ENCODE peak calls at places on chromosomes 6 and 20, in ten cellular contexts. One of them, this sample, is unnamed.

GRCh38 chr20:63005862-63006564 is 751 bp downstream of the BHLHE23 start:
- DNase-seq in NCI-H460: no peak
- DNase-seq in GM04503: no peak
- DNase-seq in caudate nucleus: no peak
- DNase-seq in Calu3: no peak
- DNase-seq in HS-5: no peak
- DNase-seq in effector CD4-positive, alpha-beta T cell: no peak
- DNase-seq in RPMI8226: no peak
- DNase-seq in transverse colon: no peak
- DNase-seq in NCI-H2171: no peak
- DNase-seq in this sample: no peak

GRCh38 chr6:169520104-169520503 is 181.7 kb downstream of the WDR27 start:
- DNase-seq in NCI-H2171: no peak
- DNase-seq in Calu3: no peak
- DNase-seq in RPMI8226: no peak
- DNase-seq in HS-5: no peak
- DNase-seq in NCI-H460: no peak
- DNase-seq in effector CD4-positive, alpha-beta T cell: no peak
- DNase-seq in caudate nucleus: no peak
- DNase-seq in GM04503: no peak
- DNase-seq in transverse colon: no peak
- DNase-seq in this sample: peak; percentile 47

GRCh38 chr6:146361367-146361924 is 182.2 kb upstream of the RAB32 start:
- DNase-seq in GM04503: peak; percentile 11
- DNase-seq in caudate nucleus: no peak
- DNase-seq in HS-5: no peak
- DNase-seq in NCI-H460: no peak
- DNase-seq in RPMI8226: no peak
- DNase-seq in NCI-H2171: no peak
- DNase-seq in Calu3: no peak
- DNase-seq in effector CD4-positive, alpha-beta T cell: no peak
- DNase-seq in transverse colon: no peak
- DNase-seq in this sample: peak; percentile 50

GRCh38 chr6:28693033-28693750 is 167.5 kb downstream of the GPX5 start:
- DNase-seq in effector CD4-positive, alpha-beta T cell: no peak
- DNase-seq in caudate nucleus: no peak
- DNase-seq in GM04503: no peak
- DNase-seq in transverse colon: no peak
- DNase-seq in NCI-H2171: no peak
- DNase-seq in HS-5: no peak
- DNase-seq in NCI-H460: no peak
- DNase-seq in RPMI8226: no peak
- DNase-seq in Calu3: no peak
- DNase-seq in this sample: peak; percentile 29

GRCh38 chr6:6678185-6678671 is 89.7 kb downstream of the LY86 start:
- DNase-seq in HS-5: no peak
- DNase-seq in NCI-H2171: no peak
- DNase-seq in transverse colon: peak; percentile 70
- DNase-seq in GM04503: no peak
- DNase-seq in NCI-H460: peak; percentile 67
- DNase-seq in caudate nucleus: no peak
- DNase-seq in Calu3: peak; percentile 23
- DNase-seq in RPMI8226: no peak
- DNase-seq in effector CD4-positive, alpha-beta T cell: no peak
- DNase-seq in this sample: peak; percentile 82

GRCh38 chr6:168877821-168878282 is 375.8 kb downstream of the THBS2 start:
- DNase-seq in HS-5: no peak
- DNase-seq in transverse colon: peak; percentile 70
- DNase-seq in RPMI8226: peak; percentile 85
- DNase-seq in NCI-H2171: no peak
- DNase-seq in caudate nucleus: peak; percentile 11
- DNase-seq in Calu3: peak; percentile 76
- DNase-seq in NCI-H460: no peak
- DNase-seq in GM04503: no peak
- DNase-seq in effector CD4-positive, alpha-beta T cell: no peak
- DNase-seq in this sample: no peak

GRCh38 chr6:42555477-42556457 is 8.1 kb upstream of the UBR2 start:
- DNase-seq in NCI-H460: no peak
- DNase-seq in caudate nucleus: no peak
- DNase-seq in effector CD4-positive, alpha-beta T cell: no peak
- DNase-seq in GM04503: no peak
- DNase-seq in RPMI8226: peak; percentile 47
- DNase-seq in HS-5: no peak
- DNase-seq in transverse colon: peak; percentile 81
- DNase-seq in NCI-H2171: no peak
- DNase-seq in Calu3: no peak
- DNase-seq in this sample: peak; percentile 21

GRCh38 chr6:96015791-96016776 is at the start of gene FUT9:
- DNase-seq in Calu3: peak; percentile 40
- DNase-seq in NCI-H2171: peak; percentile 91
- DNase-seq in transverse colon: no peak
- DNase-seq in RPMI8226: no peak
- DNase-seq in NCI-H460: no peak
- DNase-seq in caudate nucleus: peak; percentile 91
- DNase-seq in HS-5: no peak
- DNase-seq in GM04503: no peak
- DNase-seq in effector CD4-positive, alpha-beta T cell: no peak
- DNase-seq in this sample: no peak

GRCh38 chr6:167093922-167094432 is 28.9 kb upstream of the CCR6 start:
- DNase-seq in NCI-H2171: no peak
- DNase-seq in transverse colon: peak; percentile 62
- DNase-seq in HS-5: no peak
- DNase-seq in caudate nucleus: no peak
- DNase-seq in NCI-H460: no peak
- DNase-seq in Calu3: no peak
- DNase-seq in effector CD4-positive, alpha-beta T cell: peak; percentile 56
- DNase-seq in RPMI8226: peak; percentile 66
- DNase-seq in GM04503: no peak
- DNase-seq in this sample: no peak

GRCh38 chr20:62898970-62899632 is 27.2 kb downstream of the DIDO1 start:
- DNase-seq in NCI-H460: no peak
- DNase-seq in caudate nucleus: no peak
- DNase-seq in RPMI8226: no peak
- DNase-seq in GM04503: no peak
- DNase-seq in HS-5: no peak
- DNase-seq in Calu3: no peak
- DNase-seq in NCI-H2171: peak; percentile 31
- DNase-seq in transverse colon: no peak
- DNase-seq in effector CD4-positive, alpha-beta T cell: no peak
- DNase-seq in this sample: no peak

GRCh38 chr6:30061766-30062458 is 847 bp downstream of the POLR1H start:
- DNase-seq in GM04503: no peak
- DNase-seq in transverse colon: peak; percentile 45
- DNase-seq in RPMI8226: peak; percentile 49
- DNase-seq in Calu3: peak; percentile 32
- DNase-seq in caudate nucleus: no peak
- DNase-seq in HS-5: no peak
- DNase-seq in effector CD4-positive, alpha-beta T cell: peak; percentile 22
- DNase-seq in NCI-H460: no peak
- DNase-seq in NCI-H2171: no peak
- DNase-seq in this sample: peak; percentile 17

GRCh38 chr20:54290636-54291035 is 82.7 kb downstream of the PFDN4 start:
- DNase-seq in NCI-H460: no peak
- DNase-seq in transverse colon: no peak
- DNase-seq in RPMI8226: no peak
- DNase-seq in caudate nucleus: no peak
- DNase-seq in NCI-H2171: no peak
- DNase-seq in HS-5: no peak
- DNase-seq in effector CD4-positive, alpha-beta T cell: no peak
- DNase-seq in GM04503: no peak
- DNase-seq in Calu3: no peak
- DNase-seq in this sample: no peak

GRCh38 chr6:3222506-3223038 is 4.9 kb downstream of the TUBB2B start:
- DNase-seq in NCI-H460: no peak
- DNase-seq in HS-5: no peak
- DNase-seq in NCI-H2171: no peak
- DNase-seq in effector CD4-positive, alpha-beta T cell: no peak
- DNase-seq in GM04503: no peak
- DNase-seq in Calu3: no peak
- DNase-seq in caudate nucleus: no peak
- DNase-seq in RPMI8226: peak; percentile 94
- DNase-seq in transverse colon: no peak
- DNase-seq in this sample: no peak

GRCh38 chr6:30781697-30782424 is 37.5 kb upstream of the IER3 start:
- DNase-seq in GM04503: peak; percentile 96
- DNase-seq in HS-5: peak; percentile 100
- DNase-seq in transverse colon: peak; percentile 96
- DNase-seq in NCI-H460: peak; percentile 96
- DNase-seq in caudate nucleus: peak; percentile 87
- DNase-seq in NCI-H2171: peak; percentile 87
- DNase-seq in effector CD4-positive, alpha-beta T cell: no peak
- DNase-seq in RPMI8226: peak; percentile 99
- DNase-seq in Calu3: peak; percentile 100
- DNase-seq in this sample: peak; percentile 100

GRCh38 chr20:53283597-53283996 is 310.0 kb downstream of the ZNF217 start:
- DNase-seq in effector CD4-positive, alpha-beta T cell: no peak
- DNase-seq in transverse colon: no peak
- DNase-seq in GM04503: no peak
- DNase-seq in NCI-H460: no peak
- DNase-seq in HS-5: no peak
- DNase-seq in NCI-H2171: no peak
- DNase-seq in caudate nucleus: no peak
- DNase-seq in Calu3: no peak
- DNase-seq in RPMI8226: no peak
- DNase-seq in this sample: no peak

GRCh38 chr6:122839477-122839876 is 50.4 kb downstream of the SMPDL3A start:
- DNase-seq in NCI-H2171: peak; percentile 47
- DNase-seq in effector CD4-positive, alpha-beta T cell: peak; percentile 20
- DNase-seq in NCI-H460: peak; percentile 52
- DNase-seq in transverse colon: peak; percentile 68
- DNase-seq in RPMI8226: peak; percentile 45
- DNase-seq in GM04503: peak; percentile 16
- DNase-seq in caudate nucleus: peak; percentile 23
- DNase-seq in HS-5: peak; percentile 41
- DNase-seq in Calu3: peak; percentile 73
- DNase-seq in this sample: peak; percentile 44

GRCh38 chr6:45420083-45420908 is 42.6 kb upstream of the SUPT3H start:
- DNase-seq in HS-5: no peak
- DNase-seq in transverse colon: peak; percentile 56
- DNase-seq in effector CD4-positive, alpha-beta T cell: peak; percentile 64
- DNase-seq in Calu3: no peak
- DNase-seq in NCI-H460: no peak
- DNase-seq in RPMI8226: peak; percentile 25
- DNase-seq in caudate nucleus: peak; percentile 8
- DNase-seq in GM04503: no peak
- DNase-seq in NCI-H2171: no peak
- DNase-seq in this sample: peak; percentile 86

GRCh38 chr6:80182291-80182690 is 75.8 kb downstream of the BCKDHB start:
- DNase-seq in Calu3: no peak
- DNase-seq in GM04503: no peak
- DNase-seq in HS-5: peak; percentile 35
- DNase-seq in caudate nucleus: no peak
- DNase-seq in RPMI8226: no peak
- DNase-seq in NCI-H2171: no peak
- DNase-seq in effector CD4-positive, alpha-beta T cell: no peak
- DNase-seq in transverse colon: no peak
- DNase-seq in NCI-H460: no peak
- DNase-seq in this sample: peak; percentile 62

GRCh38 chr6:147448212-147448611 is 60.3 kb upstream of the SAMD5 start:
- DNase-seq in HS-5: no peak
- DNase-seq in Calu3: no peak
- DNase-seq in RPMI8226: no peak
- DNase-seq in effector CD4-positive, alpha-beta T cell: no peak
- DNase-seq in NCI-H2171: no peak
- DNase-seq in caudate nucleus: no peak
- DNase-seq in GM04503: no peak
- DNase-seq in NCI-H460: no peak
- DNase-seq in transverse colon: no peak
- DNase-seq in this sample: no peak

GRCh38 chr6:72952808-72953630 is 272.3 kb downstream of the KHDC1L start:
- DNase-seq in caudate nucleus: no peak
- DNase-seq in NCI-H2171: no peak
- DNase-seq in RPMI8226: no peak
- DNase-seq in transverse colon: no peak
- DNase-seq in HS-5: peak; percentile 25
- DNase-seq in Calu3: no peak
- DNase-seq in effector CD4-positive, alpha-beta T cell: no peak
- DNase-seq in NCI-H460: no peak
- DNase-seq in GM04503: no peak
- DNase-seq in this sample: peak; percentile 67

GRCh38 chr6:11650297-11650696 is 112.7 kb downstream of the TMEM170B start:
- DNase-seq in caudate nucleus: no peak
- DNase-seq in RPMI8226: no peak
- DNase-seq in effector CD4-positive, alpha-beta T cell: no peak
- DNase-seq in Calu3: no peak
- DNase-seq in transverse colon: no peak
- DNase-seq in HS-5: peak; percentile 63
- DNase-seq in GM04503: peak; percentile 31
- DNase-seq in NCI-H2171: no peak
- DNase-seq in NCI-H460: no peak
- DNase-seq in this sample: peak; percentile 56

GRCh38 chr6:121216928-121217327 is 117.4 kb downstream of the TBC1D32 start:
- DNase-seq in Calu3: no peak
- DNase-seq in NCI-H2171: no peak
- DNase-seq in NCI-H460: no peak
- DNase-seq in caudate nucleus: no peak
- DNase-seq in RPMI8226: no peak
- DNase-seq in GM04503: peak; percentile 3
- DNase-seq in HS-5: peak; percentile 26
- DNase-seq in effector CD4-positive, alpha-beta T cell: no peak
- DNase-seq in transverse colon: no peak
- DNase-seq in this sample: peak; percentile 82

This sample was measured in amniotic epithelial cell.